ENCODE peak calls at places on chromosomes 13 and 19, in eight cellular contexts. J, E, Q, U, K, W, R and T are unnamed samples.

GRCh38 chr13:109297628-109298027 is 488.8 kb downstream of the IRS2 start:
- DNase-seq in W (no peak), Q (peak), R (no peak), J (no peak), E (peak), K (no peak), U (no peak), T (no peak)

GRCh38 chr13:20019033-20019432 is 60.5 kb downstream of the ZMYM2 start:
- DNase-seq in K (no peak), Q (no peak), R (no peak), J (no peak), E (no peak), U (no peak), W (no peak), T (no peak)

GRCh38 chr19:7917292-7918061 is 2.7 kb upstream of the SNAPC2 start:
- DNase-seq in R (peak), W (peak), U (peak), E (no peak), K (no peak), J (no peak), Q (peak), T (no peak)

GRCh38 chr19:50311723-50312635 is 17.2 kb downstream of the KCNC3 start:
- DNase-seq in Q (no peak), R (peak), K (no peak), W (no peak), E (no peak), J (no peak), U (peak), T (no peak)

GRCh38 chr13:76116931-76117330 is 480.8 kb downstream of the LMO7 start:
- DNase-seq in J (no peak), U (no peak), E (no peak), Q (no peak), R (no peak), W (no peak), K (no peak), T (no peak)

GRCh38 chr13:93752506-93752905 is 525.9 kb downstream of the GPC6 start:
- DNase-seq in E (no peak), J (no peak), K (no peak), Q (no peak), R (peak), U (no peak), W (no peak), T (peak)

GRCh38 chr13:101624210-101624922 is 171.9 kb downstream of the ITGBL1 start:
- DNase-seq in W (no peak), R (no peak), J (no peak), E (no peak), K (no peak), Q (peak), U (peak), T (no peak)

GRCh38 chr19:18049390-18049789 is 37.3 kb downstream of the IL12RB1 start:
- DNase-seq in W (peak), J (no peak), U (no peak), R (no peak), Q (peak), E (no peak), K (peak), T (no peak)

GRCh38 chr19:17076539-17076919 is 952 bp downstream of the MYO9B start:
- DNase-seq in R (no peak), U (no peak), K (no peak), Q (no peak), E (no peak), W (no peak), J (no peak), T (peak)

GRCh38 chr19:52170304-52170703 is 1.1 kb downstream of the ZNF836 start:
- DNase-seq in E (no peak), K (no peak), Q (no peak), J (no peak), U (no peak), W (no peak), R (no peak), T (no peak)

GRCh38 chr19:29831041-29831548 is 19.3 kb downstream of the CCNE1 start:
- DNase-seq in K (no peak), U (no peak), Q (no peak), J (no peak), E (no peak), W (no peak), R (no peak), T (peak)

GRCh38 chr13:20499986-20500385 is 25.7 kb downstream of the CRYL1 start:
- DNase-seq in R (no peak), J (no peak), E (no peak), Q (no peak), K (no peak), W (no peak), U (no peak), T (no peak)

GRCh38 chr19:46746281-46746965 is at the start of gene STRN4:
- DNase-seq in U (no peak), K (no peak), E (no peak), W (no peak), R (peak), Q (no peak), J (no peak), T (no peak)

GRCh38 chr13:94674609-94675348 is 37.6 kb downstream of the SOX21 start:
- DNase-seq in U (peak), J (no peak), R (peak), E (no peak), W (no peak), Q (peak), K (no peak), T (peak)

GRCh38 chr13:105139380-105140285 is 1395.8 kb downstream of the EFNB2 start:
- DNase-seq in K (peak), W (peak), E (no peak), J (peak), Q (peak), U (peak), R (no peak), T (no peak)

GRCh38 chr13:38970380-38971051 is 20.1 kb downstream of the STOML3 start:
- DNase-seq in J (no peak), K (no peak), W (no peak), R (no peak), U (no peak), Q (no peak), E (no peak), T (no peak)

GRCh38 chr19:19386373-19386869 is 19.1 kb upstream of the GATAD2A start:
- DNase-seq in U (no peak), J (no peak), Q (no peak), K (no peak), E (no peak), W (no peak), R (no peak), T (no peak)
- TF ChIP-seq CTCF in U (no peak), J (no peak), Q (peak), K (no peak), E (peak), W (no peak), R (peak), T (no peak)

GRCh38 chr13:112456138-112457056 is 80.2 kb downstream of the SPACA7 start:
- DNase-seq in R (no peak), W (no peak), J (no peak), E (no peak), Q (no peak), K (no peak), U (peak), T (no peak)
- TF ChIP-seq CTCF in R (no peak), W (no peak), J (no peak), E (no peak), Q (no peak), K (no peak), U (no peak), T (no peak)

GRCh38 chr19:2012941-2013682 is 2.4 kb downstream of the BTBD2 start:
- DNase-seq in K (no peak), E (no peak), U (no peak), W (no peak), J (no peak), Q (no peak), R (no peak), T (no peak)
- TF ChIP-seq CTCF in K (no peak), E (no peak), U (no peak), W (no peak), J (no peak), Q (no peak), R (no peak), T (no peak)

DNA sequence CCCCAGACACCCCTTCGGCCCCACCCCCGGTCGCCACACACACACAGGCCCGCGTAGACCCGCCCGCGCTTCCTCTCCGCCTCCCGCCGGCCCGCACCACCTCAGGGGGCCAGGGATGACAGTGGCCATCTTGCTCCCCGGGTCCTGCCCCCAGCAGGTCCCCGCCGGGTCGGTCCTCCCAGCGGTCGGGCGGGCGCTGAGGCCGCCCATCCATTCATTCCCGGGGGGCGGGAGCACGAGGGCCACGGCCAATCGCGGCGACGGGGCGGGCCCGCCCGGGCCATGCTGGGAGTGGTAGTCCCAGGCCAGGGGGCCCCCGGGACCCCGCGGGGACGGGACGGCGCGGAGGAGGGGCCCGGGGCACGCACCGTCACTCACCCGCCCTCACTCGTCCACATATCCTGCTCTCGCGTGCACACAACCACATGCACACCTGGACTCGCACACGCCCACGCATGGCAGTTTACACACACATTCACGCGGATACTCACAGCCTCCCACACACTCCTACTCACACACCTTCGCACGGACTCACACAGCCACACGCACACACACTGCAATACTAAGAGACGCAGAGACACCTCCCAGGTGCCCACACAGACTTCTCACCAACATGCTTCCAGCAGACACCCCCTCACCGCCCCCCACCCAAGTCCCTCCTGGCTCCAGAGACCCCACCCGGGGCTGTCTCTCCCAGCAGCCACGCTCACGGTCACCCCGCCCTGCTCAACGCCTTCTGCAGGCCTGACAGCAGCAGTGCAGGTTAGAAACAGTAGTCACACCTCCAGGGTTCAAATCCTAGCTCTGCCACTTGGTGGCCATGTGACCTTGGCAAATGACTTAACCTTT is at the start of gene DPF1:
- DNase-seq in Q (peak), W (peak), J (no peak), K (no peak), U (peak), E (no peak), R (peak), T (peak)
- TF ChIP-seq CTCF in Q (peak), W (no peak), J (peak), K (no peak), U (peak), E (peak), R (peak), T (peak)

GRCh38 chr19:35977446-35978222 is 17.4 kb upstream of the SDHAF1 start:
- DNase-seq in Q (no peak), W (no peak), J (no peak), E (no peak), U (peak), K (no peak), R (peak), T (no peak)
- TF ChIP-seq CTCF in Q (peak), W (no peak), J (no peak), E (no peak), U (peak), K (no peak), R (peak), T (no peak)

GRCh38 chr13:30673669-30674521 is 56.2 kb downstream of the USPL1 start:
- DNase-seq in E (peak), W (peak), K (peak), Q (peak), U (peak), R (peak), J (peak), T (peak)
- TF ChIP-seq CTCF in E (peak), W (peak), K (peak), Q (peak), U (peak), R (peak), J (peak), T (peak)

GRCh38 chr13:100565291-100565690 is 23.3 kb downstream of the GGACT start:
- DNase-seq in R (no peak), J (no peak), Q (no peak), E (no peak), U (no peak), W (no peak), K (no peak), T (no peak)
- TF ChIP-seq CTCF in R (no peak), J (no peak), Q (no peak), E (no peak), U (no peak), W (no peak), K (no peak), T (no peak)

GRCh38 chr13:114259974-114260373 is 21.4 kb upstream of the UPF3A start:
- DNase-seq in W (no peak), K (no peak), U (no peak), R (no peak), Q (no peak), E (no peak), J (no peak), T (no peak)
- TF ChIP-seq CTCF in W (no peak), K (no peak), U (no peak), R (no peak), Q (no peak), E (no peak), J (no peak), T (no peak)

DNA sequence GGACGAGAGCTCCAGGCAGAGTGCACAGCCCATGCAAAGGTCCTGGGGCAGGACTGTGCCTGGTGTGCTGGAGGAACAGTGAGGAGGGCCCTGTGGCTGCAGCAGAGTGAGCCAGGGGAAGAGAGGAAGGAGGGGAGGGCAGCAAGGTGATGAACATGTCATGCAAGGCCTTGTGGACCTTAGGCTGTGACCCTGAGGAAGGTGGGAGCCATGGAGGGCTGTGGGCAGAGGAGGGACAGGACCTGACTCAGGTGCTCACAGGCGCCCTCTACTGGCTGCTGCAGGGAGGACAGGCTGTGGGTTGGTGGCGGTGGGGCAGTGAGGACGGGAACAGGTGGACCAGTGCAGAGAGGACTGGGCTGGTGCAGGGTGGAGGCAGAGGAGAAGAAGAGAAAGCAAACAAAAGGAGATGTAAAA is 170.3 kb downstream of the PTPRS start:
- DNase-seq in J (no peak), E (no peak), W (no peak), U (peak), Q (no peak), R (peak), K (no peak), T (no peak)
- TF ChIP-seq CTCF in J (peak), E (peak), W (peak), U (peak), Q (peak), R (peak), K (no peak), T (peak)